ENCODE peak calls at places on chromosomes 16 and 17, in seven cellular contexts. K is foreskin fibroblast; V is T-helper 2 cell; D is effector CD4-positive, alpha-beta T cell; P is HAP-1; C is fibroblast of the aortic adventitia; R is NCI-H1417. G is an unnamed sample.

GRCh38 chr17:61426482-61427304 is 25.5 kb upstream of the TBX4 start:
- DNase-seq in V (no peak), C (no peak), R (no peak), P (no peak), K (peak; percentile 82), D (no peak), G (peak; percentile 53)

GRCh38 chr16:55403464-55403863 is 75.5 kb upstream of the MMP2 start:
- DNase-seq in C (no peak), P (no peak), D (no peak), V (no peak), R (no peak), K (no peak), G (no peak)

GRCh38 chr17:17018612-17019429 is 23.4 kb upstream of the MPRIP start:
- DNase-seq in V (no peak), P (no peak), C (no peak), D (no peak), K (no peak), R (peak; percentile 42), G (no peak)

GRCh38 chr17:5282639-5283217 is 644 bp downstream of the RABEP1 start:
- DNase-seq in V (peak; percentile 29), K (peak; percentile 52), P (no peak), R (peak; percentile 53), D (no peak), C (peak; percentile 19), G (peak; percentile 17)

GRCh38 chr17:79935845-79936470 is 96.7 kb upstream of the CBX4 start:
- DNase-seq in C (no peak), V (no peak), R (no peak), P (no peak), D (no peak), K (no peak), G (no peak)

GRCh38 chr17:40909755-40910154 is 24.7 kb upstream of the KRT20 start:
- DNase-seq in V (no peak), C (peak; percentile 64), K (peak; percentile 92), D (no peak), P (no peak), R (no peak), G (peak; percentile 60)

GRCh38 chr17:17971431-17972125 is 622 bp downstream of the TOM1L2 start:
- DNase-seq in P (no peak), R (peak; percentile 48), K (peak; percentile 46), D (peak; percentile 32), V (peak; percentile 18), C (peak; percentile 51), G (no peak)

GRCh38 chr16:49756971-49757743 is 98.8 kb downstream of the ZNF423 start:
- DNase-seq in C (peak; percentile 31), V (no peak), D (no peak), K (no peak), R (peak; percentile 44), P (no peak), G (no peak)

GRCh38 chr16:88951501-88951900 is 25.5 kb downstream of the CBFA2T3 start:
- DNase-seq in V (no peak), P (no peak), C (no peak), K (no peak), R (no peak), D (no peak), G (no peak)

GRCh38 chr17:38585056-38585804 is 20.5 kb downstream of the SRCIN1 start:
- DNase-seq in K (peak; percentile 8), V (no peak), P (no peak), C (no peak), D (no peak), R (peak; percentile 73), G (no peak)

G was measured in fibroblast of lung.